ENCODE peak calls at places on chromosomes 12 and 14, in nine cellular contexts. Z, G, I, S, Y, U, T, L and V are unnamed samples.

GRCh38 chr12:53324113-53324778 is 2.8 kb upstream of the AAAS start:
- DNase-seq in Y (no peak), T (no peak), L (no peak), U (peak), I (no peak), Z (peak), G (no peak), S (peak), V (no peak)

GRCh38 chr14:70896981-70897380 is 10.3 kb upstream of the PCNX1 start:
- DNase-seq in S (no peak), L (no peak), U (no peak), G (no peak), I (no peak), T (no peak), Y (no peak), Z (no peak), V (no peak)

GRCh38 chr12:64895541-64895940 is 71.1 kb downstream of the TBC1D30 start:
- DNase-seq in G (peak), S (no peak), T (no peak), Z (no peak), U (no peak), L (no peak), I (peak), Y (no peak), V (no peak)

GRCh38 chr14:77882098-77882497 is 82.2 kb downstream of the ADCK1 start:
- DNase-seq in G (no peak), Z (no peak), T (peak), S (no peak), Y (no peak), L (no peak), I (no peak), U (no peak), V (no peak)

GRCh38 chr12:20097561-20097960 is 270.8 kb upstream of the PDE3A start:
- DNase-seq in T (no peak), Y (no peak), G (no peak), U (no peak), I (peak), L (no peak), S (no peak), Z (no peak), V (no peak)

GRCh38 chr12:9909724-9910123 is 22.4 kb downstream of the CLEC2A start:
- DNase-seq in G (no peak), I (no peak), Z (no peak), T (no peak), L (no peak), Y (no peak), S (no peak), U (no peak), V (no peak)

GRCh38 chr12:38713294-38713693 is 192.1 kb downstream of the CPNE8 start:
- DNase-seq in I (no peak), Z (no peak), U (no peak), S (no peak), G (no peak), Y (no peak), L (no peak), T (no peak), V (no peak)

GRCh38 chr12:93573552-93574223 is 1.2 kb downstream of the SOCS2 start:
- DNase-seq in Y (no peak), Z (no peak), T (no peak), L (no peak), I (peak), G (peak), U (peak), S (peak), V (no peak)

GRCh38 chr14:81406863-81407262 is 6.7 kb upstream of the STON2 start:
- DNase-seq in Z (no peak), G (peak), S (no peak), L (no peak), T (peak), Y (no peak), U (no peak), I (peak), V (no peak)

GRCh38 chr12:64180951-64181350 is 41.1 kb downstream of the KICS2 start:
- DNase-seq in S (no peak), Z (no peak), L (no peak), T (no peak), Y (no peak), I (peak), U (no peak), G (peak), V (no peak)

GRCh38 chr12:41230756-41231155 is 42.6 kb downstream of the PDZRN4 start:
- DNase-seq in L (no peak), S (no peak), T (no peak), G (no peak), Y (no peak), Z (no peak), I (no peak), U (no peak), V (no peak)

GRCh38 chr12:107331912-107332311 is 238.6 kb upstream of the CRY1 start:
- DNase-seq in S (no peak), I (no peak), Z (no peak), U (no peak), G (no peak), L (no peak), T (no peak), Y (no peak), V (no peak)

GRCh38 chr12:53696285-53696654 is 20.4 kb upstream of the ATP5MC2 start:
- DNase-seq in L (no peak), U (peak), S (peak), G (peak), Z (peak), T (peak), Y (no peak), I (peak), V (no peak)

GRCh38 chr12:32134144-32134888 is 27.7 kb downstream of the BICD1 start:
- DNase-seq in L (no peak), G (peak), U (no peak), Y (no peak), S (no peak), I (peak), Z (peak), T (no peak), V (no peak)

GRCh38 chr14:69674546-69675245 is 63.3 kb downstream of the SUSD6 start:
- DNase-seq in T (no peak), L (no peak), I (no peak), U (no peak), Z (no peak), Y (no peak), G (no peak), S (no peak), V (no peak)

GRCh38 chr12:132188451-132189298 is 44.4 kb downstream of the NOC4L start:
- DNase-seq in Y (no peak), T (no peak), L (no peak), Z (no peak), S (no peak), I (no peak), G (no peak), U (no peak), V (no peak)

GRCh38 chr12:1890119-1890703 is 28.2 kb downstream of the CACNA2D4 start:
- DNase-seq in Y (no peak), T (no peak), S (no peak), U (no peak), I (no peak), G (no peak), L (no peak), Z (no peak), V (no peak)

GRCh38 chr14:64501326-64502171 is 2.1 kb downstream of the ZBTB25 start:
- DNase-seq in U (peak), T (peak), S (no peak), Y (no peak), G (peak), I (peak), L (no peak), Z (no peak), V (no peak)

GRCh38 chr14:64503184-64503433 is 529 bp downstream of the ZBTB25 start:
- DNase-seq in L (no peak), Z (no peak), U (no peak), Y (peak), T (no peak), S (peak), I (no peak), G (no peak), V (peak)

GRCh38 chr14:64504310-64504896 is at the start of gene ZBTB1:
- DNase-seq in L (peak), S (peak), Z (no peak), G (peak), T (peak), I (peak), Y (peak), U (peak), V (peak)

GRCh38 chr14:64503434-64504309 is at the start of gene ZBTB25:
- DNase-seq in I (peak), Y (peak), T (peak), U (peak), Z (peak), S (peak), L (peak), G (peak), V (peak)

GRCh38 chr14:64502476-64503183 is 1.0 kb downstream of the ZBTB25 start:
- DNase-seq in S (peak), T (peak), U (no peak), G (no peak), Y (no peak), Z (no peak), L (no peak), I (peak), V (no peak)
- TF ChIP-seq CTCF in S (no peak), T (no peak), U (no peak), G (no peak), Y (no peak), Z (no peak), L (no peak), I (no peak), V (no peak)

GRCh38 chr12:50167026-50167742 is at the start of gene CERS5:
- DNase-seq in U (peak), I (peak), T (peak), G (peak), Z (peak), Y (peak), S (peak), L (peak), V (peak)
- TF ChIP-seq CTCF in U (peak), I (no peak), T (no peak), G (peak), Z (no peak), Y (peak), S (peak), L (no peak), V (peak)

GRCh38 chr12:61308220-61308619 is 952.0 kb upstream of the USP15 start:
- DNase-seq in Y (no peak), U (no peak), L (no peak), G (no peak), T (no peak), I (no peak), Z (no peak), S (no peak), V (no peak)

GRCh38 chr12:61311413-61311812 is 948.8 kb upstream of the USP15 start:
- DNase-seq in U (no peak), L (no peak), T (no peak), I (no peak), G (no peak), Y (no peak), Z (no peak), S (no peak), V (no peak)
- TF ChIP-seq CTCF in U (no peak), L (no peak), T (no peak), I (no peak), G (no peak), Y (no peak), Z (no peak), S (no peak), V (no peak)

DNA sequence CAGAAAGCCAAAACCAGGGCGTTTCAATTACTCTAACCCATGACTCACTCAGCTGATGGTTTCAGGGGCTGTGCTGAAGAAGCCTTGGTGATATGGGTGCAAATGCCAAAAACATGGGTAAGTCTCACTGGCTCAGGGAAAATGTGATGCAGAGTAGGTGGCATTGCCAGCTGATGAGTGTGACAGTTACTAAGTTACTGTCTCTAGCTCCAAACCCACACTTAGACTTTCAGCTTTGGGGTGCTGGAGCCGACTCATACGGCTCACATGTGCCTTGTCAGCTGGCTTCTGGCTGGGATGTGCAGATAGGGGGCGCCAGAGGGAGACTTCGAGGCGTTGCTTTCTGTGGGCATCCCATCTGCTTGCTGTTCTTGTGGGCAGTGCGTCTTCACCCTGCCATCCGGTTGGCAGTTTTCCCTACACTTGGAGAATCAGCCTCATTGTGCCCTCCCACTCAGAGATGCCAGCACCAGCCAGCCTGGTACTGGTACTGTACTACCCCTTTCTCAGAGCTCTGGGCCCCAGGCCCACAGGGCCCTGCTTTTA is 11.1 kb upstream of the KRT7 start:
- DNase-seq in U (peak), Z (no peak), L (no peak), Y (no peak), I (peak), S (peak), G (peak), T (peak), V (no peak)
- TF ChIP-seq CTCF in U (peak), Z (peak), L (peak), Y (peak), I (peak), S (peak), G (peak), T (no peak), V (peak)

GRCh38 chr14:47917344-47917954 is 242.0 kb upstream of the MDGA2 start:
- DNase-seq in T (peak), G (no peak), U (peak), I (peak), S (peak), L (no peak), Y (no peak), Z (no peak), V (no peak)
- TF ChIP-seq CTCF in T (peak), G (peak), U (peak), I (peak), S (peak), L (no peak), Y (peak), Z (peak), V (peak)

DNA sequence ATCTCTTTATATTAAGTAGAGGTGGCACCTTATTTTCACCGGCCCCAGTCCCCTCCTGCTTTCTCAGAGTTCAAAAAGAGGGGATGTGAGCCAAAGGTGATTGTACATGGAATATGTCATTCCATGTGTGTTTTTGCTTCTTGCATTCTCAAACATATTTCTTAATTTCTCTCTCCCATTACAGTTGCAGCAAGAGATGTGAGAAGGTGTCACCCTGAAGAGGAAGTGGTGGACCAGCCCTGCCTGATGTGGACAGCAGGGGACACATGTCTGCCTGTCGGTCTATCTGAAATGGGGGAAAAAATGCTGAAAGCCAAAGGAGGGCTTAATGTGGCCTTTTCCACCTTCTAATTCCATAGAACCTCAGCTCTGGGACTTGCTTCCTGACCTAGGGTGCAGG is 1.9 kb upstream of the FOXN3 start:
- DNase-seq in S (no peak), Y (no peak), I (no peak), U (no peak), L (no peak), T (no peak), Z (no peak), G (no peak), V (no peak)
- TF ChIP-seq CTCF in S (no peak), Y (no peak), I (no peak), U (no peak), L (no peak), T (no peak), Z (no peak), G (no peak), V (no peak)

GRCh38 chr14:65279510-65279909 is 133.0 kb upstream of the FUT8 start:
- DNase-seq in U (no peak), Z (no peak), T (no peak), S (no peak), Y (no peak), I (no peak), G (no peak), L (no peak), V (no peak)

GRCh38 chr14:65280653-65281052 is 131.9 kb upstream of the FUT8 start:
- DNase-seq in G (no peak), S (no peak), L (no peak), T (no peak), U (no peak), I (no peak), Y (no peak), Z (no peak), V (no peak)

GRCh38 chr14:65282909-65283253 is 129.6 kb upstream of the FUT8 start:
- DNase-seq in I (no peak), L (no peak), G (no peak), U (no peak), Y (no peak), Z (no peak), T (no peak), S (no peak), V (no peak)

GRCh38 chr14:65279958-65280357 is 132.6 kb upstream of the FUT8 start:
- DNase-seq in I (no peak), Y (no peak), S (no peak), L (no peak), G (no peak), T (no peak), U (no peak), Z (no peak), V (no peak)

GRCh38 chr14:65281991-65282908 is 130.3 kb upstream of the FUT8 start:
- DNase-seq in Y (no peak), G (peak), Z (no peak), L (no peak), T (no peak), U (no peak), I (peak), S (peak), V (no peak)
- TF ChIP-seq CTCF in Y (no peak), G (no peak), Z (no peak), L (no peak), T (no peak), U (no peak), I (no peak), S (no peak), V (no peak)

DNA sequence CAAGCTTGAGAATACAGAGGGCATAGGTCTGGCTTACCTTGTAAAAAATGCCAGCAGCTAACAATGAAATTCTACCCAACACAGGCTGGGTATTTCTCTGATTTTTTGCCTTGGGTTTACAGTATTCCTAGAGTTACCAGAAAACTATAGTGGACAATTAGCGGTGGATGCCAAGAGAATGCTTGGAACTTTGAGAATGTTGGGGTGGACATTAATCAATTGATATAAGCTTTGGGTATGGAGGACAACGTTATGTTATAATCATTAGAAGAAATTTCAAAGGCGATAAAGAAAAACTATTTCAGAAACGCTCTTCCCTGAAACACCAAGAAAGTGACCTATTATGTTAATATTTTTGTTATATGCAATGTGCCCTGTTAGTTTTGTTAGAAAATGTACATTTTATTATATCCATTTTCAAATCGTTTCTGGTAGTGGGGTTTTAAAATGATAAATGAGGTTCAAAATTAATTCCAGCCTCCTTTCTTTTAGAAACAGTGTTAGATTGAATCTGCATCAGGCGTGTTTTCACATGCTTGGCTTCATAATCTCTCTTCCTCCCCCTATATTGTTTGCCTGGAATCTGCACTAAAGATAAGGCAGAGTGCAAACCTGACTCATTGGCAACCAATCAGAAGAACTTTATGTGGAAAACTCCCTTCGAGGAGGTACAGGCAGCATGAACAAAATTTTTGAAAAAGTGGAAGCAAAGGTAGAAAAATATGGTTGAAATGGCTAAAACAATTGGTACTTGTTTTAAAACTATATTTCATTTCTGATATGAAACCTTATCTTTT is 1.4 kb upstream of the PTPRQ start:
- DNase-seq in T (no peak), I (peak), G (no peak), L (no peak), Z (no peak), Y (no peak), S (no peak), U (no peak), V (no peak)
- TF ChIP-seq CTCF in T (no peak), I (no peak), G (no peak), L (no peak), Z (no peak), Y (no peak), S (no peak), U (no peak), V (no peak)

DNA sequence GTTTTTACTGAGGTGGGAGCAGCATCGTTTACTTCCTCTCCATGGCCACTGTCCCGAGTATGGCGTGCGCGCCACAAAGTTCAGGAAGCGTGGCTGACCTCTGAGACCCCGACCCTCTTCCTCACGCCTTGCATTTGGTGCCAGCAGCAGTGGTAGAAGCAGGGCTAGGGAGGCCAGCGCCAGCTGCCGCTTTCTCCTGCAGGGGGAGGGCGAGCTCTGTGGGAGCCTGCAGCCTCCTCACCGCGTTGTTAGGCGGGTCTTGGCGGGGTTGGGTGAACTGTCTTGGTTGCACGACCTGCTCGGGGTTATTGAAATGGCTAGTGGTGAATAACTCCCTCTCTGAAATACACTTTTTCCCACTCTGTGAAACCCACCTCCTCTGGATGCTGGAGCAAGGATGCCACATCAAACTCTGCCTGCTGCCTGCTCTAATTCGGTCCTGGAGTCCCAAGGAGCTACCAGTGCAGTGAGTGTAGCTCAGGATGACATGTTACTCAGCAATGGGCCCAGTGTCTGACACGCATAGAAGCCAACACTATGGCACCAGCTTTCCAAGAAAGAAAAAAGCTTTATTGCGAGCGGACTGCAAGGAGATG is 22.3 kb upstream of the TDRD9 start:
- DNase-seq in Y (no peak), Z (no peak), G (no peak), L (no peak), S (peak), T (no peak), I (no peak), U (peak), V (no peak)
- TF ChIP-seq CTCF in Y (no peak), Z (peak), G (no peak), L (peak), S (peak), T (no peak), I (no peak), U (no peak), V (peak)

GRCh38 chr12:25827141-25827540 is 131.3 kb upstream of the RASSF8 start:
- DNase-seq in S (no peak), T (no peak), Y (no peak), G (no peak), U (no peak), L (no peak), Z (no peak), I (no peak), V (no peak)

GRCh38 chr12:25828188-25828587 is 130.3 kb upstream of the RASSF8 start:
- DNase-seq in I (no peak), U (no peak), Y (no peak), G (no peak), Z (no peak), L (no peak), S (no peak), T (no peak), V (no peak)

GRCh38 chr12:25830456-25830855 is 128.0 kb upstream of the RASSF8 start:
- DNase-seq in S (no peak), Z (no peak), U (no peak), L (peak), I (no peak), Y (no peak), T (no peak), G (peak), V (no peak)

GRCh38 chr12:25827747-25828146 is 130.7 kb upstream of the RASSF8 start:
- DNase-seq in Y (no peak), U (no peak), I (peak), G (no peak), T (no peak), L (no peak), Z (no peak), S (no peak), V (no peak)

GRCh38 chr12:25829192-25829591 is 129.3 kb upstream of the RASSF8 start:
- DNase-seq in Z (no peak), I (peak), L (peak), U (no peak), S (no peak), G (peak), Y (no peak), T (no peak), V (no peak)
- TF ChIP-seq CTCF in Z (no peak), I (peak), L (no peak), U (no peak), S (no peak), G (no peak), Y (no peak), T (no peak), V (no peak)